ENCODE peak calls at places on chromosomes 6 and 20, in five cellular contexts. P is fibroblast of lung, M is HepG2, Z is A549, V is neural progenitor cell. F is an unnamed sample.
A peak's percentile ranks its signal among the peaks of the same experiment; 100 is the strongest.

GRCh38 chr20:36162272-36162966 is 7.9 kb downstream of the EPB41L1 start:
- DNase-seq in M (no peak), P (peak; percentile 14), Z (no peak), V (no peak), F (no peak)

GRCh38 chr6:453152-453551 is 61.6 kb downstream of the IRF4 start:
- DNase-seq in M (no peak), V (no peak), P (no peak), Z (no peak), F (no peak)

GRCh38 chr6:27765028-27765427 is 147.2 kb downstream of the OR2B2 start:
- DNase-seq in V (no peak), Z (no peak), M (no peak), P (no peak), F (no peak)

GRCh38 chr6:111606620-111607115 is 990 bp upstream of the TRAF3IP2 start:
- DNase-seq in P (no peak), M (no peak), Z (no peak), V (no peak), F (peak; percentile 15)

GRCh38 chr6:137165375-137166246 is 7.8 kb downstream of the IL22RA2 start:
- DNase-seq in P (no peak), V (no peak), Z (peak; percentile 37), M (peak; percentile 35), F (peak; percentile 73)

GRCh38 chr6:158825038-158825950 is 6.1 kb upstream of the EZR start:
- DNase-seq in V (no peak), M (no peak), Z (no peak), P (no peak), F (no peak)

GRCh38 chr6:158016571-158017383 is 35.1 kb downstream of the SYNJ2 start:
- DNase-seq in P (peak; percentile 59), V (peak; percentile 28), M (no peak), Z (no peak), F (no peak)

GRCh38 chr6:110448846-110449544 is 27.4 kb downstream of the SLC22A16 start:
- DNase-seq in M (no peak), V (no peak), P (no peak), Z (no peak), F (no peak)

GRCh38 chr20:22560817-22561216 is 23.6 kb downstream of the FOXA2 start:
- DNase-seq in Z (no peak), M (no peak), V (peak; percentile 82), P (no peak), F (no peak)

GRCh38 chr20:24672886-24673677 is 203.7 kb downstream of the SYNDIG1 start:
- DNase-seq in Z (peak; percentile 42), M (no peak), V (no peak), P (peak; percentile 99), F (no peak)

GRCh38 chr6:139832906-139833305 is 458.5 kb upstream of the CITED2 start:
- DNase-seq in V (no peak), M (no peak), Z (no peak), P (no peak), F (no peak)

GRCh38 chr6:56624046-56624727 is 18.5 kb downstream of the DST start:
- DNase-seq in P (peak; percentile 6), M (peak; percentile 89), Z (peak; percentile 81), V (no peak), F (no peak)

GRCh38 chr6:160974304-160974771 is 17.2 kb upstream of the MAP3K4 start:
- DNase-seq in Z (no peak), P (peak; percentile 95), M (no peak), V (no peak), F (no peak)

GRCh38 chr6:150979826-150980225 is 114.3 kb downstream of the MTHFD1L start:
- DNase-seq in P (no peak), V (no peak), Z (no peak), M (no peak), F (no peak)

GRCh38 chr6:9025796-9026195 is 590.5 kb upstream of the SLC35B3 start:
- DNase-seq in P (no peak), V (no peak), Z (no peak), M (no peak), F (no peak)

GRCh38 chr6:71887006-71887743 is 825 bp downstream of the RIMS1 start:
- DNase-seq in P (no peak), Z (no peak), V (peak; percentile 37), M (no peak), F (no peak)

GRCh38 chr20:19257865-19258264 is 45.4 kb downstream of the SLC24A3 start:
- DNase-seq in Z (no peak), P (no peak), V (no peak), M (no peak), F (no peak)

GRCh38 chr6:42819803-42820508 is 38.1 kb downstream of the BICRAL start:
- DNase-seq in M (peak; percentile 16), Z (peak; percentile 9), V (peak; percentile 15), P (no peak), F (no peak)

GRCh38 chr20:36121981-36122930 is 32.3 kb upstream of the EPB41L1 start:
- DNase-seq in P (no peak), V (no peak), M (no peak), Z (no peak), F (no peak)

GRCh38 chr20:32316667-32317066 is 39.2 kb downstream of the KIF3B start:
- DNase-seq in V (no peak), M (no peak), Z (peak; percentile 22), P (no peak), F (no peak)

GRCh38 chr6:116386581-116387299 is 16.0 kb downstream of the DSE start:
- DNase-seq in Z (peak; percentile 11), V (no peak), M (no peak), P (peak; percentile 84), F (no peak)

GRCh38 chr6:43307451-43308100 is 1.1 kb downstream of the CRIP3 start:
- DNase-seq in V (no peak), P (no peak), Z (no peak), M (no peak), F (no peak)

GRCh38 chr6:14734416-14735340 is 511.2 kb upstream of the JARID2 start:
- DNase-seq in V (no peak), P (peak; percentile 97), Z (peak; percentile 18), M (no peak), F (no peak)

GRCh38 chr6:87373377-87373776 is 28.8 kb downstream of the C6orf163 start:
- DNase-seq in Z (no peak), P (no peak), M (no peak), V (no peak), F (no peak)

GRCh38 chr6:39684790-39685485 is 40.3 kb downstream of the KIF6 start:
- DNase-seq in Z (peak; percentile 3), P (peak; percentile 41), V (no peak), M (no peak), F (no peak)

GRCh38 chr20:64121586-64121985 is 14.2 kb upstream of the NPBWR2 start:
- DNase-seq in M (no peak), P (no peak), Z (no peak), V (no peak), F (no peak)

GRCh38 chr20:63103402-63104311 is 96.9 kb upstream of the BHLHE23 start:
- DNase-seq in M (no peak), P (peak; percentile 6), Z (peak; percentile 49), V (peak; percentile 36), F (no peak)

GRCh38 chr20:54254596-54254995 is 46.7 kb downstream of the PFDN4 start:
- DNase-seq in Z (no peak), P (peak; percentile 48), V (no peak), M (no peak), F (no peak)

GRCh38 chr6:13422601-13423247 is 64.7 kb downstream of the GFOD1 start:
- DNase-seq in V (peak; percentile 87), P (peak; percentile 74), Z (no peak), M (no peak), F (no peak)

DNA sequence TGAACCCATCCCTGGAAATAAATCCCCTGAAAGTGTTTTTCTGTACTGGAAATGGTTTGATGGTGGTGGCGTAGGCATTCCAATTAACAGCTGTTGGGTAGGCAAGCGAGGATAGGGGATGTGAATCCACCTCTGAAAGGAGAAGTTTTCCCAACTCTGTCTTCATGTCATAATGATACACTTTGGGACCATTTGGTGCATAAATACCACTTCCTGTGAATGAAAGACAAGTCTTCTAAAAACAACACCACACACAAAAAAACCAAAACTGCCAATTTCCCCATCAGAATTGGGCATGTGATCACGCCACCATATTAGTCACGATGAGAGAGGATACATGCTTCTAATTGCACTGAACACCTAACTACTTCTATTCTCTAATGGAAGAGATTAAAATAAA is 6.4 kb downstream of the VNN2 start:
- DNase-seq in P (no peak), M (no peak), V (no peak), Z (no peak), F (no peak)
- H3K4me2 ChIP-seq in P (no peak overlapping the region), M (no peak overlapping the region), V (no peak overlapping the region), Z (no peak overlapping the region), F (no peak overlapping the region)

GRCh38 chr20:49693435-49694171 is 20.1 kb downstream of the B4GALT5 start:
- DNase-seq in V (no peak), Z (no peak), P (no peak), M (no peak), F (no peak)

GRCh38 chr20:49692941-49693340 is 20.7 kb downstream of the B4GALT5 start:
- DNase-seq in V (no peak), P (no peak), Z (no peak), M (no peak), F (no peak)

GRCh38 chr20:49690899-49691620 is 22.6 kb downstream of the B4GALT5 start:
- DNase-seq in M (peak; percentile 96), Z (peak; percentile 91), V (no peak), P (peak; percentile 72), F (no peak)

GRCh38 chr20:49694450-49695071 is 19.1 kb downstream of the B4GALT5 start:
- DNase-seq in Z (no peak), V (no peak), P (no peak), M (no peak), F (no peak)

GRCh38 chr20:49691818-49692568 is 21.7 kb downstream of the B4GALT5 start:
- DNase-seq in V (no peak), M (no peak), Z (no peak), P (no peak), F (no peak)
- H3K4me1 ChIP-seq in V (peaks cover 62% of the 10 kb centered on the region), M (peaks cover 99% of the 10 kb centered on the region), Z (peaks cover 95% of the 10 kb centered on the region), P (no peaks in the 10 kb centered on the region), F (peaks cover 12% of the 10 kb centered on the region)

GRCh38 chr6:45326698-45327417 is 1.3 kb upstream of the RUNX2 start:
- DNase-seq in Z (no peak), P (no peak), M (no peak), V (peak; percentile 21), F (no peak)
- H3K4me2 ChIP-seq in Z (no peak overlapping the region), P (no peak overlapping the region), M (no peak overlapping the region), V (no peak overlapping the region), F (no peak overlapping the region)

DNA sequence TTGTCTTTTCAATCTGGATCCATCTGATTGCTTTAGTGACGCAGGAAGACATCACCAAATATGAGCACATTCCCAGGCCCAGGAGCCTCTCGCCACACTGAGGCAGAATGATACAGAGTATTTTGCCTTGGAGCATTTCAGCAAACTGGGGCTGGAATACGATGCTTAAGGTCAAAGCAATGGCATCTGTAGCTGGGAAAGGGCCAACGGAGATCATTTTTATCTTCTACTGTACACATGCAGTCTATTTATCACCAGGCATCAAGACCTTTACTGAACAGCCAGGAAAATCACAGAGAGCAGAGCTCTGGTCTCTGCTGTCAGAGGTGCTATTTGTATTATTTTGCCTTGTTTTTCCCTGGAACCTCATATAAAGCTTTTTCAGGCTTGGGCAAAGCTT is 655.3 kb downstream of the RNF144B start:
- DNase-seq in P (no peak), M (no peak), V (no peak), Z (no peak), F (no peak)
- H3K4me1 ChIP-seq in P (no peaks in the 10 kb centered on the region), M (no peaks in the 10 kb centered on the region), V (no peaks in the 10 kb centered on the region), Z (no peaks in the 10 kb centered on the region), F (no peaks in the 10 kb centered on the region)

GRCh38 chr6:32126880-32127279 is 1.2 kb downstream of the ATF6B start:
- DNase-seq in V (no peak), P (no peak), M (no peak), Z (no peak), F (no peak)
- H3K4me2 ChIP-seq in V (peak overlapping the region; percentile 91), P (peak overlapping the region; percentile 91), M (peak overlapping the region; percentile 93), Z (peak overlapping the region; percentile 77), F (peak overlapping the region; percentile 85)

GRCh38 chr6:138572200-138572875 is 73.0 kb upstream of the NHSL1 start:
- DNase-seq in M (peak; percentile 97), Z (no peak), P (peak; percentile 92), V (peak; percentile 91), F (no peak)
- H3K4me1 ChIP-seq in M (peaks cover 43% of the 10 kb centered on the region), Z (no peaks in the 10 kb centered on the region), P (no peaks in the 10 kb centered on the region), V (peaks cover 67% of the 10 kb centered on the region), F (no peaks in the 10 kb centered on the region)